ENCODE peak calls at places on chromosomes 13 and 19, in ten cellular contexts. Y, O, V, B, W, H, A, D, T and P are unnamed samples.

GRCh38 chr19:19356500-19356899 is 35.9 kb downstream of the MAU2 start:
- DNase-seq in Y (no peak), O (no peak), V (no peak), B (no peak), W (no peak), H (no peak), A (no peak), D (no peak), T (no peak), P (no peak)

GRCh38 chr13:28338202-28338601 is 156.7 kb downstream of the FLT1 start:
- DNase-seq in Y (no peak), O (no peak), V (no peak), B (no peak), W (no peak), H (peak), A (no peak), D (no peak), T (peak), P (no peak)

GRCh38 chr13:106567421-106568224 is at the start of gene ARGLU1:
- DNase-seq in Y (peak), O (peak), V (peak), B (peak), W (peak), H (no peak), A (peak), D (peak), T (peak), P (no peak)

GRCh38 chr13:75566658-75567057 is 17.1 kb downstream of the UCHL3 start:
- DNase-seq in Y (no peak), O (peak), V (peak), B (no peak), W (no peak), H (peak), A (no peak), D (no peak), T (peak), P (no peak)

GRCh38 chr13:108146642-108147041 is 68.7 kb downstream of the LIG4 start:
- DNase-seq in Y (no peak), O (no peak), V (no peak), B (no peak), W (no peak), H (no peak), A (no peak), D (no peak), T (no peak), P (no peak)

GRCh38 chr19:860481-861098 is 1.1 kb downstream of the CFD start:
- DNase-seq in Y (peak), O (peak), V (peak), B (peak), W (no peak), H (peak), A (no peak), D (no peak), T (peak), P (no peak)

GRCh38 chr13:20125129-20125782 is 35.6 kb downstream of the GJA3 start:
- DNase-seq in Y (no peak), O (peak), V (peak), B (no peak), W (no peak), H (peak), A (peak), D (no peak), T (no peak), P (peak)

GRCh38 chr19:41159861-41160260 is 33.2 kb upstream of the CYP2S1 start:
- DNase-seq in Y (no peak), O (no peak), V (peak), B (no peak), W (no peak), H (peak), A (no peak), D (no peak), T (peak), P (no peak)

GRCh38 chr13:113497217-113497616 is 6.7 kb upstream of the DCUN1D2 start:
- DNase-seq in Y (no peak), O (peak), V (no peak), B (no peak), W (no peak), H (no peak), A (no peak), D (no peak), T (no peak), P (no peak)

GRCh38 chr13:46386426-46386995 is 541 bp downstream of the RUBCNL start:
- DNase-seq in Y (peak), O (no peak), V (no peak), B (peak), W (no peak), H (no peak), A (no peak), D (no peak), T (no peak), P (no peak)

GRCh38 chr13:27639186-27639585 is 17.5 kb downstream of the POLR1D start:
- DNase-seq in Y (no peak), O (no peak), V (no peak), B (no peak), W (no peak), H (no peak), A (no peak), D (no peak), T (no peak), P (no peak)

GRCh38 chr13:20116213-20116612 is 44.6 kb downstream of the GJA3 start:
- DNase-seq in Y (no peak), O (no peak), V (no peak), B (no peak), W (no peak), H (no peak), A (no peak), D (no peak), T (no peak), P (no peak)

GRCh38 chr13:29840585-29840984 is 9.8 kb downstream of the UBL3 start:
- DNase-seq in Y (no peak), O (no peak), V (no peak), B (no peak), W (no peak), H (no peak), A (no peak), D (no peak), T (no peak), P (no peak)

DNA sequence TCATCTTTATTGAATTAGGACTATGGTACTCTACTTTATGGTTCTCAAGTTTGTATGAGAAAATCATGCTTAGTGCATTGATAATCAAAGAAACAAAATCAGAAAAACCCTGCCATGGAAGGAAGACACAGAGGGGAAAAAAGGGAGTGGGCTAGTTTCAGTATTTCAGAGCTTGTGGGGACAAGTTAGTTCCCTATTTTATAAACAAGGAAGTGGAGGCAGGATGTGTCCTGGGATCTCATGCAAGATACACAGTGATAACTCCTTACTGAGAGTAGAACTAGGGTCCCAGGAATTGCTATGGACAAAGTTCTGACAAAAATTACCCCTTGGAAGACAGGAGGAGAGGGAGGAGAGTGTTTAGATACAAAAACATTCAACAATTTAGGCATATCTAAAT is 1277.3 kb downstream of the UQCRFS1 start:
- DNase-seq in Y (no peak), O (no peak), V (no peak), B (no peak), W (no peak), H (no peak), A (no peak), D (no peak), T (no peak), P (no peak)
- H3K4me3 ChIP-seq in Y (no peak), O (no peak), V (no peak), B (no peak), W (no peak), H (no peak), A (no peak), D (no peak), T (no peak), P (no peak)

GRCh38 chr19:31639306-31639705 is 290.1 kb upstream of the TSHZ3 start:
- DNase-seq in Y (no peak), O (peak), V (peak), B (no peak), W (no peak), H (no peak), A (peak), D (no peak), T (no peak), P (no peak)
- H3K4me3 ChIP-seq in Y (no peak), O (no peak), V (no peak), B (no peak), W (no peak), H (no peak), A (no peak), D (no peak), T (no peak), P (no peak)

GRCh38 chr19:4015705-4016402 is 8.3 kb downstream of the PIAS4 start:
- DNase-seq in Y (peak), O (no peak), V (no peak), B (no peak), W (no peak), H (no peak), A (no peak), D (no peak), T (no peak), P (no peak)

GRCh38 chr19:4012975-4013634 is 5.6 kb downstream of the PIAS4 start:
- DNase-seq in Y (no peak), O (no peak), V (no peak), B (no peak), W (no peak), H (no peak), A (no peak), D (no peak), T (no peak), P (no peak)

GRCh38 chr19:4016486-4016885 is 8.9 kb downstream of the PIAS4 start:
- DNase-seq in Y (no peak), O (no peak), V (no peak), B (no peak), W (no peak), H (no peak), A (no peak), D (peak), T (no peak), P (no peak)

GRCh38 chr19:4013886-4014540 is 6.5 kb downstream of the PIAS4 start:
- DNase-seq in Y (peak), O (no peak), V (no peak), B (no peak), W (no peak), H (no peak), A (no peak), D (no peak), T (no peak), P (no peak)

DNA sequence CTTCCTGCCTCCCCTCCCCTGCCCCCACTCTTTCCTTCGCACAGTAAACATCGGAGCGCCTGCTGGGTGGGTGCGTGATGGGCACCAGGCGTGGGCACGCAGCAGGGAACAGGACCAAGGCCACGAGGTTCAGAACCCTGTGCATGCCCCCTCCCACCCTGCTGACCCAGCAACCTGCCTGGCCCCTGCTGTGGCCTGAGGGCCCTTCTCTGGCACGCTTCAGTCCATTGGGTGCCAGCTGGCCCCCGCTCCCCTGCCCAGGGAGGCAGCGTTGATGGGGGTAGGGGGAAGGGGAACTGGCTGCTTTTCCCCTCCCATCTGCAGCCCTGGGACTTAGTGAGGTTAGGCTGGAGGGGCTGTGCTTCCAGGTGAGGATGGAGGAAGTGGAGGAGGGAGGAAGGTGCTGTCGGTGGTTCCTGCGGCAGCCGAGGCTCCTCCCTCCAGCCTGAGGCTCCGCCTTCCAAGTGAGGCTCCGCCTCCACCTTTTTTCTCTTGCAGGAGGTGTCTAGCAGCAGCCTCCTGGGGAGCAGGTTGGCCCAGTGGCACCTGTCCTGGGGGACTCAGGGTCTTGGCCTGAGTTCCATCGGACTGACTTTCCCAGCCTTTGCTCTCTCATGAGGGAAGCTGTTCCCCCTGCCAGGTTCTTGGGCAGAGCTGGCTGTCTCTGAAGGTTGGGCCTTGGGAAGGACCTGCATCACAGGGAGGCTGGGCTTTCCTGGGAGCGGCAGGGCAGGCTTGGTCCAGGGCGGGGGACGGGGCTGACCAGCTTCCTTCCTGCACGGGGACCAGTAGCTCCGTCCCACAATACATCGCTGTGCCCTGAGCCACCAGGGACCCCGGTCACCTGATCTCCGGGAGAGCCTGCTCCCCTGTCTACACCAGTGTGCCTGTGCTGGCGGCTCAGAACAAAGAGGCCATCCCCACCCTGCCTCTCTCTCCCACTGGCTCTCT is 7.3 kb downstream of the PIAS4 start:
- DNase-seq in Y (peak), O (no peak), V (no peak), B (no peak), W (no peak), H (no peak), A (no peak), D (no peak), T (no peak), P (no peak)
- H3K4me3 ChIP-seq in Y (no peak), O (no peak), V (no peak), B (no peak), W (no peak), H (no peak), A (no peak), D (no peak), T (no peak), P (no peak)

GRCh38 chr19:38409631-38410133 is 6.8 kb downstream of the FAM98C start:
- DNase-seq in Y (no peak), O (peak), V (peak), B (no peak), W (no peak), H (peak), A (peak), D (no peak), T (no peak), P (no peak)
- H3K4me3 ChIP-seq in Y (no peak), O (no peak), V (no peak), B (no peak), W (no peak), H (no peak), A (no peak), D (no peak), T (no peak), P (no peak)

GRCh38 chr19:14775855-14776254 is 2.5 kb downstream of the ADGRE2 start:
- DNase-seq in Y (no peak), O (no peak), V (no peak), B (peak), W (no peak), H (no peak), A (no peak), D (no peak), T (no peak), P (no peak)
- H3K4me3 ChIP-seq in Y (peak), O (no peak), V (no peak), B (no peak), W (no peak), H (no peak), A (peak), D (peak), T (no peak), P (peak)

DNA sequence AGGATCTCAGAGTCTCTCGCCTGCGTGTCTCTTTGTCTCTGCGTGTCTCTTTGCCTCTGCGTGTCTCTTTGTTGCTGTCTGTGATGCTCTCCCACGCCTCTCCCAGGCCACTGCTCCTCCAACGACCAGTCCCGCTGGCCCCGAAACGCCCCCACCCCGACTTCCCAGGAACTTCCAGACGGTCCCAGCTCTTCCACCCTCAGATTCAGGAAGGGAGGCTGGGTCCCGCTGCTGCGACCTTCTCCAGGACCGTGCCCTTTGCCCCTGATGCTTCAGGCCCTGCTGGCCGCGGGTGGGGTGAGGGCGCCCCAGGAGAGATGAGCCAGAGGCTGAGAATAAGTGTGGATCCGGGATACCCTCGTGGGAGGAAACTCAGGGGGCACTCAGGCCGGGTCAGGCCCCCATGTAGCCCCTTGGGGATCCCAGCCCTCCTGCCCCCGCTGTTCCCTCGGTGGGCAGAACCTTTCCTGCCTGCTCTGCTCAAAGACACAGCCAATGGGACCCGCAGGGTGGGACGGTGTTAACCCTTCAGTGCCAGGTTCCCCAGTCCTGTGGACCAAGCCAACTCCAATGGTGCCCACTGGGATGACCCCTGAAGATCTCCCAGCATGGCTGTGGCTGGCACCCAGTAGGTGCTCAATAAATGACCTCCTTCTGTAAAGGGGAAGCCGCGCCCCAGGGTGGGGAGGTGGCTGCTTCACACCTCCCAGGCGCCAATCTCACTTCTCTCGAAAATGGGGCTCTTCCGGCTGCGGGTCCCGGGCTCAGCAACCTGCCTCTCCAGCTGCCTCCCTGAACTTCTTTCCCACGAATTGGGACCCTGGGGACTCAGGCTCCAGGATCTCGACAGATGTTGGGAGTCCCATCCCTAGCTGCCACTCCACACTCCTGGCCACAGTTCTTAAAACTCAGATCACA is 1.5 kb upstream of the S1PR5 start:
- DNase-seq in Y (no peak), O (no peak), V (no peak), B (no peak), W (no peak), H (no peak), A (no peak), D (no peak), T (no peak), P (no peak)
- H3K4me3 ChIP-seq in Y (no peak), O (no peak), V (no peak), B (no peak), W (peak), H (no peak), A (peak), D (peak), T (no peak), P (no peak)

GRCh38 chr19:35868823-35869326 is 501 bp downstream of the APLP1 start:
- DNase-seq in Y (no peak), O (no peak), V (no peak), B (no peak), W (no peak), H (no peak), A (no peak), D (no peak), T (no peak), P (no peak)
- H3K4me3 ChIP-seq in Y (peak), O (peak), V (peak), B (no peak), W (peak), H (peak), A (peak), D (peak), T (no peak), P (peak)